ENCODE peak calls at places on chromosomes 12 and 14, in four cellular contexts. I is suprapubic skin, P is ovary, V is cardiac fibroblast. L is an unnamed sample.

GRCh38 chr12:62192486-62193250 is 67.5 kb upstream of the USP15 start:
- DNase-seq in I (peak; percentile 65), P (peak; percentile 54), V (peak; percentile 88), L (no peak)

GRCh38 chr12:31961137-31961536 is 1.9 kb downstream of the RESF1 start:
- DNase-seq in I (no peak), P (no peak), V (no peak), L (no peak)

GRCh38 chr12:101018540-101018939 is 191.5 kb downstream of the SLC5A8 start:
- DNase-seq in I (no peak), P (no peak), V (peak; percentile 92), L (no peak)

GRCh38 chr12:75378354-75378753 is 12.5 kb upstream of the GLIPR1L2 start:
- DNase-seq in I (no peak), P (no peak), V (peak; percentile 10), L (no peak)

GRCh38 chr12:27355979-27356378 is 23.3 kb downstream of the BMAL2 start:
- DNase-seq in I (no peak), P (no peak), V (no peak), L (no peak)

GRCh38 chr12:79482323-79482722 is 208.4 kb downstream of the PAWR start:
- DNase-seq in I (no peak), P (no peak), V (no peak), L (no peak)

GRCh38 chr12:100266163-100266801 is 597 bp downstream of the DEPDC4 start:
- DNase-seq in I (no peak), P (no peak), V (no peak), L (no peak)

GRCh38 chr14:101068958-101069549 is 165.5 kb upstream of the RTL1 start:
- DNase-seq in I (peak; percentile 30), P (no peak), V (no peak), L (peak; percentile 45)

GRCh38 chr12:103645202-103645601 is 58.1 kb downstream of the STAB2 start:
- DNase-seq in I (no peak), P (no peak), V (peak; percentile 20), L (no peak)

GRCh38 chr12:111238075-111238734 is 130.7 kb downstream of the PHETA1 start:
- DNase-seq in I (no peak), P (no peak), V (no peak), L (no peak)

GRCh38 chr12:32587536-32588346 is 91.4 kb upstream of the DNM1L start:
- DNase-seq in I (no peak), P (no peak), V (no peak), L (no peak)

GRCh38 chr12:51188359-51189051 is 15.6 kb upstream of the TFCP2 start:
- DNase-seq in I (no peak), P (no peak), V (no peak), L (no peak)
- H3K4me3 ChIP-seq in I (no peak overlapping the region), P (no peak overlapping the region), V (no peak overlapping the region), L (no peak overlapping the region)

GRCh38 chr12:65170245-65170881 is 980 bp downstream of the LEMD3 start:
- DNase-seq in I (peak; percentile 78), P (peak; percentile 49), V (peak; percentile 66), L (peak; percentile 80)

GRCh38 chr12:65171870-65172269 is 2.5 kb downstream of the LEMD3 start:
- DNase-seq in I (no peak), P (no peak), V (peak; percentile 7), L (no peak)

GRCh38 chr12:65171073-65171472 is 1.7 kb downstream of the LEMD3 start:
- DNase-seq in I (no peak), P (no peak), V (peak; percentile 34), L (no peak)

GRCh38 chr12:65168606-65169310 is 625 bp upstream of the LEMD3 start:
- DNase-seq in I (no peak), P (no peak), V (no peak), L (no peak)

DNA sequence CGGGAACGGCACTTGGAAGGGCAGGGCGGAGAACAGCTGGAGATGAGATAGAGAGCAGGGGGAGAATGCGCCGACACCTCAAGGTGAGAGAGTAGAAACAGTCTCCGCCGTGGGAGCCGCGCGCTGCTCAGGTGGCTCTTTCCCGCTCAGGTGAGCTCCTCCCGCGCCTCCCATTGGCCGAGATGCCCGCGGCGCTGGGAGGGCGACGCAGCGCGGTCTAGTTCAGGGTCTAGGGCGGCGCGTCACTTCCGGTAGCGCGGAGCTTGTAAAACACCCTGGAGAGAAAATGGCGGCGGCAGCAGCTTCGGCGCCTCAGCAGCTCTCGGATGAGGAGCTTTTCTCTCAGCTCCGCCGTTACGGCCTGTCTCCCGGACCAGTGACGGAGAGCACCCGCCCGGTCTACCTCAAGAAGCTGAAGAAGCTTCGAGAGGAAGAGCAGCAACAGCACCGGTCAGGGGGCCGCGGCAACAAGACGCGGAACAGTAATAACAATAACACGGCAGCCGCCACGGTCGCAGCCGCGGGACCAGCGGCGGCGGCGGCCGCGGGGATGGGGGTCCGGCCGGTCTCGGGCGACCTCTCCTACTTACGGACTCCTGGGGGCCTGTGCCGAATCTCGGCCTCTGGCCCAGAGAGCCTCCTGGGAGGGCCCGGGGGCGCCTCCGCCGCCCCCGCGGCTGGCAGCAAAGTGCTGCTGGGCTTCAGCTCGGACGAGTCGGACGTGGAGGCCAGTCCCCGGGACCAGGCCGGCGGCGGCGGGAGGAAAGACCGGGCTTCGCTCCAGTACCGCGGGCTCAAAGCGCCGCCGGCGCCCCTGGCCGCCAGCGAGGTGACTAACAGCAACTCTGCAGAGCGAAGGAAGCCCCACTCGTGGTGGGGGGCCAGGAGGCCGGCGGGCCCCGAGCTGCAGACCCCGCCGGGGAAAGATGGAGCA is at the start of gene LEMD3:
- DNase-seq in I (peak; percentile 94), P (peak; percentile 90), V (peak; percentile 88), L (peak; percentile 93)
- H3K4me3 ChIP-seq in I (peak within 1 kb of the TSS; percentile 88), P (peak within 1 kb of the TSS; percentile 66), V (peak within 1 kb of the TSS; percentile 80), L (peak within 1 kb of the TSS; percentile 75)

DNA sequence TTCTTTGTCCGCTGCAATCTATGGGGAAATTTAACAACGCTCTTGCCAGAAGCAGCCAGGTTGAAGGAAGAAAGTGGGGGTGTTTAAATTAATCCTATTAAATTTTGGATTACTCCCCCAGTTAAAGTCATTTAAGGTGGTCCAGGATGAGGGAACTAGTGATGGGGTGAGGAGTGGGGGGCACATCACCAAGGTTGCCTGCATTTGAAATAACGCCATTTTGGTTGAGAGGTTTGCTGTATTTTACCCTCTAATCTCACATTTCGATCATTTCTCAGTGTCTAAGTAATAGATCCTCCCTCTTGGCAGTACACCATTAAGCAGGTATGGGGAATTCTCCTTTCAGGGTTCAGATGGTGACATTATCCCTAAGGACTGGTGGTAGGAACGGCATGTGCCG is 2.6 kb downstream of the FLRT2 start:
- DNase-seq in I (no peak), P (no peak), V (no peak), L (no peak)
- H3K4me3 ChIP-seq in I (peak overlapping the region; percentile 78), P (peak overlapping the region; percentile 70), V (peak overlapping the region; percentile 83), L (peak overlapping the region; percentile 76)

DNA sequence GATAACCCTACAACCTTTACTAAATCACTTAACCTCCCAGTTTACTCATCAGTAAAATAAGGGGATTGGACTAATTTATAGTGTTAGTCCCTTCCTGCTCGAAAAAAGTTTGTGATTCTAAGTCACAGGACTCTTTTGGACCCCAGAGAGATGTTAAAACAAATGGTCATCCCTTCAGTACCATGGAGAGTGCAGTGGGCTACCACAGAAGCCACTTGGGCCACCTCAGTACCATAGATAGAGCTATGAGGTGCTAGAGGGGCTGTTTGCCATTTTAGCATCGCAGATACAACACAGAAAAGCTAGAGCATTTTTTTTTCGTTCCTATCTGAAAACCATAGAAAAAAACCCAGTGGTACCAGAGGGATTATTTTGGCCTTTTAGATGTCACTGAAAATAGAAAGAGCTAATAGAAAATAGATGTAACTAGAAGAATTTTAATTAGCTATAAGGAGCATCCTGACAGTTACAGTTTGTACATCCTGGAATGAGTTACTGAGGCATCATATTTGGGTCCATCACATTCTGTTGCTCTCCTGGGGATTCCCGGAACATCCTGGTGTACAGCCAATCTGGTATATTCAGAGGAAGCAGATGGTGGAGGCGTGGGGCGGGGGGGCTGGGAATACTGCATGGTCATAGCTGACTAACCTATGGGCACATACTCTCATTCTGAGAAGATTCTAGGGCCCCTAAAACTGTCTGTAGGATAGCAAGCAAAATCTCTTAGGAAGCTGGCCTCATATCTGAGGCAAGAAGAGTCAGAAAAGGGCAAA is 2.8 kb downstream of the ZNF219 start:
- DNase-seq in I (no peak), P (no peak), V (peak; percentile 66), L (no peak)
- H3K4me3 ChIP-seq in I (no peak overlapping the region), P (no peak overlapping the region), V (no peak overlapping the region), L (no peak overlapping the region)

GRCh38 chr14:53701108-53701875 is 255.3 kb downstream of the BMP4 start:
- DNase-seq in I (no peak), P (no peak), V (no peak), L (no peak)
- H3K4me3 ChIP-seq in I (no peak overlapping the region), P (no peak overlapping the region), V (no peak overlapping the region), L (no peak overlapping the region)

GRCh38 chr12:115756271-115756670 is 521.2 kb downstream of the MED13L start:
- DNase-seq in I (no peak), P (no peak), V (no peak), L (no peak)
- H3K4me3 ChIP-seq in I (no peak overlapping the region), P (no peak overlapping the region), V (no peak overlapping the region), L (no peak overlapping the region)

DNA sequence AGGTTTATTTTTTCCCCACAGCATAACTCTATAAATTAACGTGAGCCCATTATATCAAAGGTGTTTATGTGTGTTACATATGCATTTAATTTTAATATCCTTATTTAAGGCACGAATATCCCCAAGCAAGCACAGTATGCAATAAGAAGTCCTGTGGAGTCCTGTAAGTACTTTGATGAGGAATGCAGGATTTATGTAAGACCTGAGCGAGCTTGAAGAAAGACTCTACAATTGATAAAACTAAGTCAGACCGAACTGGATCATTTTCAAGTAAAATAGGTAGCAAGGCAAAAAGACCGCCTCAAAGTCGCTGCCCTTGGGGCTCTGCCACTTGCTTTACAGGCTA is 755 bp downstream of the SLC25A21 start:
- DNase-seq in I (no peak), P (no peak), V (no peak), L (no peak)
- H3K4me3 ChIP-seq in I (peak overlapping the region; percentile 63), P (peak overlapping the region; percentile 86), V (peak overlapping the region; percentile 78), L (peak overlapping the region; percentile 84)

DNA sequence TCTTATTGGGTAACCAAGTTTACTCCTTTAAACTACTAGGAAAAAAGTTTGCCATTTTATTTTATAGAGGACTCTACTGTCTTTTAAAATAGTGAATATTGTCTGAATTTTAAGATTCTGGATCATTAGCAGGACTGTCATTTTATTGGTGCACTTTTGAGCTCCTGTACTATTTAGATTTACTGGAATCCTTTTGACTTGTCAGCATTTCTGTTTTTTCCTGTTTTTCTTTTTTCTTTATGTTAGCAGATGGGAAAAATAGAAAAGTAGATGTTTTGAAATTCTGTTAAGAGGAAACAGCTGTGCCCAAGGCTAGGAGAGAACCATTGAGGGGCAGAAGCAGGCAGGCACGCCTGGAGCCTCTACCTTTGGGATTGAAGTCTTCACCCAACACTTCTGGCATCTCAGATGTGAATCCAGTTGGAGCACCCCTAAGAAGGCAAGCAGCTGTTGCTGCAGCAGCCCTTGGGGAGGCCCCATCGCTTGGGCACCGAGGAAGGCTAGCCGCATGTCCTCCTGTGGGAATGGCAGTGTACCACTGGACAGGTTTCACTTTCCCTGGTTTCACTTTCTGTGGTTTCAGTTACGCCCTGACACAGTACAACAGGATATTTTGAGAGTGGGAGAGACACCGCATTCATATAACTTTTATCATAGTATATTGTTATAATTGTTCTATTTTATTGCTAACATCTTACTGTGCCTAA is 11.5 kb downstream of the RIMKLB start:
- DNase-seq in I (no peak), P (peak; percentile 50), V (peak; percentile 36), L (no peak)
- H3K4me3 ChIP-seq in I (peak overlapping the region; percentile 34), P (peak overlapping the region; percentile 32), V (peak overlapping the region; percentile 27), L (peak overlapping the region; percentile 68)

L was measured in coronary artery.